ENCODE peak calls at places on chromosomes 2 and 18, in seven cellular contexts. One of them, this sample, is unnamed.

GRCh38 chr18:28855524-28855923 is 678.6 kb upstream of the CDH2 start:
- DNase-seq in A549: peak; percentile 5
- DNase-seq in GM23338: no peak
- DNase-seq in K562: no peak
- DNase-seq in HCT116: no peak
- DNase-seq in HepG2: no peak
- DNase-seq in SK-N-SH: no peak
- DNase-seq in this sample: no peak

GRCh38 chr2:106053116-106053515 is 141.0 kb downstream of the UXS1 start:
- DNase-seq in A549: no peak
- DNase-seq in GM23338: no peak
- DNase-seq in K562: no peak
- DNase-seq in HCT116: peak; percentile 12
- DNase-seq in HepG2: no peak
- DNase-seq in SK-N-SH: no peak
- DNase-seq in this sample: no peak

GRCh38 chr18:24368749-24369148 is 28.9 kb downstream of the OSBPL1A start:
- DNase-seq in A549: no peak
- DNase-seq in GM23338: no peak
- DNase-seq in K562: no peak
- DNase-seq in HCT116: no peak
- DNase-seq in HepG2: no peak
- DNase-seq in SK-N-SH: no peak
- DNase-seq in this sample: no peak

GRCh38 chr18:75377258-75377657 is 50.2 kb downstream of the SMIM21 start:
- DNase-seq in A549: no peak
- DNase-seq in GM23338: no peak
- DNase-seq in K562: no peak
- DNase-seq in HCT116: no peak
- DNase-seq in HepG2: no peak
- DNase-seq in SK-N-SH: no peak
- DNase-seq in this sample: no peak

GRCh38 chr18:7626175-7626921 is 59.2 kb downstream of the PTPRM start:
- DNase-seq in A549: no peak
- DNase-seq in GM23338: no peak
- DNase-seq in K562: no peak
- DNase-seq in HCT116: no peak
- DNase-seq in HepG2: peak; percentile 91
- DNase-seq in SK-N-SH: no peak
- DNase-seq in this sample: no peak

GRCh38 chr2:24334245-24334633 is 26.1 kb downstream of the ITSN2 start:
- DNase-seq in A549: no peak
- DNase-seq in GM23338: no peak
- DNase-seq in K562: no peak
- DNase-seq in HCT116: no peak
- DNase-seq in HepG2: peak; percentile 22
- DNase-seq in SK-N-SH: no peak
- DNase-seq in this sample: no peak

GRCh38 chr18:72652990-72653593 is 109.0 kb upstream of the CBLN2 start:
- DNase-seq in A549: peak; percentile 43
- DNase-seq in GM23338: peak; percentile 80
- DNase-seq in K562: peak; percentile 13
- DNase-seq in HCT116: no peak
- DNase-seq in HepG2: peak; percentile 48
- DNase-seq in SK-N-SH: peak; percentile 61
- DNase-seq in this sample: peak; percentile 22

GRCh38 chr2:36389081-36389480 is 33.5 kb downstream of the CRIM1 start:
- DNase-seq in A549: peak; percentile 55
- DNase-seq in GM23338: peak; percentile 61
- DNase-seq in K562: no peak
- DNase-seq in HCT116: no peak
- DNase-seq in HepG2: no peak
- DNase-seq in SK-N-SH: no peak
- DNase-seq in this sample: no peak

GRCh38 chr2:86280191-86280667 is 57.2 kb downstream of the REEP1 start:
- DNase-seq in A549: no peak
- DNase-seq in GM23338: no peak
- DNase-seq in K562: no peak
- DNase-seq in HCT116: no peak
- DNase-seq in HepG2: no peak
- DNase-seq in SK-N-SH: no peak
- DNase-seq in this sample: no peak

GRCh38 chr2:24009680-24010476 is at the start of gene MFSD2B:
- DNase-seq in A549: no peak
- DNase-seq in GM23338: peak; percentile 72
- DNase-seq in K562: peak; percentile 74
- DNase-seq in HCT116: no peak
- DNase-seq in HepG2: no peak
- DNase-seq in SK-N-SH: peak; percentile 86
- DNase-seq in this sample: no peak

GRCh38 chr18:48801728-48802542 is 148.8 kb downstream of the SMAD7 start:
- DNase-seq in A549: no peak
- DNase-seq in GM23338: no peak
- DNase-seq in K562: no peak
- DNase-seq in HCT116: no peak
- DNase-seq in HepG2: no peak
- DNase-seq in SK-N-SH: no peak
- DNase-seq in this sample: no peak

GRCh38 chr2:12396699-12397098 is 320.0 kb upstream of the TRIB2 start:
- DNase-seq in A549: no peak
- DNase-seq in GM23338: no peak
- DNase-seq in K562: no peak
- DNase-seq in HCT116: no peak
- DNase-seq in HepG2: no peak
- DNase-seq in SK-N-SH: no peak
- DNase-seq in this sample: no peak

GRCh38 chr2:170361359-170361936 is 183.5 kb downstream of the MYO3B start:
- DNase-seq in A549: peak; percentile 64
- DNase-seq in GM23338: peak; percentile 82
- DNase-seq in K562: peak; percentile 57
- DNase-seq in HCT116: peak; percentile 47
- DNase-seq in HepG2: peak; percentile 48
- DNase-seq in SK-N-SH: peak; percentile 32
- DNase-seq in this sample: peak; percentile 1

GRCh38 chr2:118310016-118310877 is 222.0 kb downstream of the INSIG2 start:
- DNase-seq in A549: no peak
- DNase-seq in GM23338: peak; percentile 85
- DNase-seq in K562: peak; percentile 29
- DNase-seq in HCT116: no peak
- DNase-seq in HepG2: no peak
- DNase-seq in SK-N-SH: peak; percentile 28
- DNase-seq in this sample: no peak

GRCh38 chr2:42342061-42342794 is 18.8 kb downstream of the COX7A2L start:
- DNase-seq in A549: no peak
- DNase-seq in GM23338: peak; percentile 44
- DNase-seq in K562: no peak
- DNase-seq in HCT116: peak; percentile 10
- DNase-seq in HepG2: peak; percentile 82
- DNase-seq in SK-N-SH: peak; percentile 58
- DNase-seq in this sample: no peak

GRCh38 chr2:143893340-143893739 is 626.6 kb downstream of the ZEB2 start:
- DNase-seq in A549: no peak
- DNase-seq in GM23338: no peak
- DNase-seq in K562: no peak
- DNase-seq in HCT116: no peak
- DNase-seq in HepG2: no peak
- DNase-seq in SK-N-SH: peak; percentile 44
- DNase-seq in this sample: no peak
- TF ChIP-seq REST in A549: no peak
- TF ChIP-seq REST in GM23338: no peak
- TF ChIP-seq REST in K562: no peak
- TF ChIP-seq REST in HCT116: no peak
- TF ChIP-seq REST in HepG2: no peak
- TF ChIP-seq REST in SK-N-SH: no peak
- TF ChIP-seq REST in this sample: no peak

GRCh38 chr2:156437272-156437671 is 1.1 kb downstream of the GPD2 start:
- DNase-seq in A549: peak; percentile 24
- DNase-seq in GM23338: no peak
- DNase-seq in K562: no peak
- DNase-seq in HCT116: no peak
- DNase-seq in HepG2: no peak
- DNase-seq in SK-N-SH: no peak
- DNase-seq in this sample: peak; percentile 54
- H3K4me3 ChIP-seq in A549: peak overlapping the region; percentile 69
- H3K4me3 ChIP-seq in GM23338: peak overlapping the region; percentile 73
- H3K4me3 ChIP-seq in K562: peak overlapping the region; percentile 49
- H3K4me3 ChIP-seq in HCT116: peak overlapping the region; percentile 77
- H3K4me3 ChIP-seq in HepG2: no peak overlapping the region
- H3K4me3 ChIP-seq in SK-N-SH: no peak overlapping the region
- H3K4me3 ChIP-seq in this sample: peak overlapping the region; percentile 69

GRCh38 chr2:179298666-179299065 is 34.0 kb upstream of the SESTD1 start:
- DNase-seq in A549: no peak
- DNase-seq in GM23338: no peak
- DNase-seq in K562: no peak
- DNase-seq in HCT116: no peak
- DNase-seq in HepG2: no peak
- DNase-seq in SK-N-SH: no peak
- DNase-seq in this sample: no peak

GRCh38 chr2:179304424-179304823 is 39.8 kb upstream of the SESTD1 start:
- DNase-seq in A549: no peak
- DNase-seq in GM23338: no peak
- DNase-seq in K562: no peak
- DNase-seq in HCT116: no peak
- DNase-seq in HepG2: no peak
- DNase-seq in SK-N-SH: no peak
- DNase-seq in this sample: no peak

GRCh38 chr2:179302149-179302548 is 37.5 kb upstream of the SESTD1 start:
- DNase-seq in A549: no peak
- DNase-seq in GM23338: no peak
- DNase-seq in K562: no peak
- DNase-seq in HCT116: no peak
- DNase-seq in HepG2: no peak
- DNase-seq in SK-N-SH: no peak
- DNase-seq in this sample: no peak

GRCh38 chr2:179305125-179305524 is 40.5 kb upstream of the SESTD1 start:
- DNase-seq in A549: no peak
- DNase-seq in GM23338: no peak
- DNase-seq in K562: no peak
- DNase-seq in HCT116: no peak
- DNase-seq in HepG2: no peak
- DNase-seq in SK-N-SH: no peak
- DNase-seq in this sample: no peak

GRCh38 chr2:179302764-179303561 is 38.3 kb upstream of the SESTD1 start:
- DNase-seq in A549: no peak
- DNase-seq in GM23338: no peak
- DNase-seq in K562: no peak
- DNase-seq in HCT116: no peak
- DNase-seq in HepG2: no peak
- DNase-seq in SK-N-SH: no peak
- DNase-seq in this sample: no peak
- TF ChIP-seq REST in A549: no peak
- TF ChIP-seq REST in GM23338: no peak
- TF ChIP-seq REST in K562: no peak
- TF ChIP-seq REST in HCT116: no peak
- TF ChIP-seq REST in HepG2: no peak
- TF ChIP-seq REST in SK-N-SH: no peak
- TF ChIP-seq REST in this sample: no peak

GRCh38 chr2:201257381-201257940 is 2.9 kb upstream of the CASP8 start:
- DNase-seq in A549: no peak
- DNase-seq in GM23338: no peak
- DNase-seq in K562: peak; percentile 32
- DNase-seq in HCT116: no peak
- DNase-seq in HepG2: no peak
- DNase-seq in SK-N-SH: no peak
- DNase-seq in this sample: peak; percentile 78

GRCh38 chr2:201258666-201258999 is 1.7 kb upstream of the CASP8 start:
- DNase-seq in A549: no peak
- DNase-seq in GM23338: peak; percentile 27
- DNase-seq in K562: no peak
- DNase-seq in HCT116: no peak
- DNase-seq in HepG2: no peak
- DNase-seq in SK-N-SH: no peak
- DNase-seq in this sample: peak; percentile 85

GRCh38 chr2:201256001-201256544 is 4.3 kb upstream of the CASP8 start:
- DNase-seq in A549: no peak
- DNase-seq in GM23338: no peak
- DNase-seq in K562: no peak
- DNase-seq in HCT116: no peak
- DNase-seq in HepG2: no peak
- DNase-seq in SK-N-SH: no peak
- DNase-seq in this sample: no peak

GRCh38 chr2:201259216-201259615 is 1.1 kb upstream of the CASP8 start:
- DNase-seq in A549: no peak
- DNase-seq in GM23338: no peak
- DNase-seq in K562: no peak
- DNase-seq in HCT116: no peak
- DNase-seq in HepG2: no peak
- DNase-seq in SK-N-SH: no peak
- DNase-seq in this sample: no peak

DNA sequence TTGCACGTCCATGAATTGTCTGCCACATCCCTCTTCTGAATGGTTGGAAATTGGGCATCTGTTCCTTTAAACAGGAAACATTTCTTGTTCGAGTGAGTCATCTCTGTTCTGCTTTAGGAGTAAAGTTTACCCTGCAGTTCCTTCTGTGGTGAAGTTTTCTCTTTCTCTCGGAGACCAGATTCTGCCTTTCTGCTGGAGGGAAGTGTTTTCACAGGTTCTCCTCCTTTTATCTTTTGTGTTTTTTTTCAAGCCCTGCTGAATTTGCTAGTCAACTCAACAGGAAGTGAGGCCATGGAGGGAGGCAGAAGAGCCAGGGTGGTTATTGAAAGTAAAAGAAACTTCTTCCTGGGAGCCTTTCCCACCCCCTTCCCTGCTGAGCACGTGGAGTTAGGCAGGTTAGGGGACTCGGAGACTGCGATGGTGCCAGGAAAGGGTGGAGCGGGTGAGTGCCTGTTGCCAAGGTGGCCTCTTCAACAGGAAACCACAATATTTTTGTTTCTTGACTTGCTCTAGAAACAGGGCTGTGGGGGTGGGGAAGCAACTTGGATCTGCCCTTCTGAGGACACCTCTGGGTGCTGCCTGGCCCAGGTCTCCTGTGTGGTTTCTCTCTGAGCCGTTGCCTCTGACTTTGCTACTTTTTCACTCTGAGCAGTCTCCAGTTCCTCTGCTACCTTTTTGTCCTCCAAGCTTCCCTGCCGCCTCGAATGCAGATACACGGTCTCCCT is 2.2 kb upstream of the CASP8 start:
- DNase-seq in A549: peak; percentile 86
- DNase-seq in GM23338: peak; percentile 53
- DNase-seq in K562: peak; percentile 44
- DNase-seq in HCT116: peak; percentile 68
- DNase-seq in HepG2: peak; percentile 55
- DNase-seq in SK-N-SH: no peak
- DNase-seq in this sample: peak; percentile 86
- H3K4me3 ChIP-seq in A549: peak overlapping the region; percentile 59
- H3K4me3 ChIP-seq in GM23338: peak overlapping the region; percentile 43
- H3K4me3 ChIP-seq in K562: peak overlapping the region; percentile 50
- H3K4me3 ChIP-seq in HCT116: peak overlapping the region; percentile 64
- H3K4me3 ChIP-seq in HepG2: peak overlapping the region; percentile 52
- H3K4me3 ChIP-seq in SK-N-SH: peak overlapping the region; percentile 54
- H3K4me3 ChIP-seq in this sample: peak overlapping the region; percentile 36

GRCh38 chr2:111119847-111120252 is 864 bp upstream of the BCL2L11 start:
- DNase-seq in A549: no peak
- DNase-seq in GM23338: no peak
- DNase-seq in K562: no peak
- DNase-seq in HCT116: no peak
- DNase-seq in HepG2: no peak
- DNase-seq in SK-N-SH: peak; percentile 39
- DNase-seq in this sample: no peak
- TF ChIP-seq REST in A549: no peak
- TF ChIP-seq REST in GM23338: no peak
- TF ChIP-seq REST in K562: no peak
- TF ChIP-seq REST in HCT116: no peak
- TF ChIP-seq REST in HepG2: no peak
- TF ChIP-seq REST in SK-N-SH: no peak
- TF ChIP-seq REST in this sample: no peak